ENCODE peak calls at places on chromosomes 11 and 22, in ten cellular contexts. M is RPMI8226; O is Calu3; D is HFF-Myc; N is GM04503; R is C1 segment of cervical spinal cord; A is pulmonary artery endothelial cell; Z is MM.1S; G is cardiac septum; K is stimulated activated CD8-positive, alpha-beta memory T cell treated with anti-CD3 and anti-CD28 coated beads, Interleukin-4, amount 100 ng/mL, for 4 hours. C is an unnamed sample.

GRCh38 chr11:13761712-13762111 is 93.2 kb downstream of the FAR1 start:
- DNase-seq in M (no peak), O (no peak), D (no peak), N (peak), R (no peak), A (no peak), Z (no peak), G (no peak), K (no peak), C (peak)

GRCh38 chr11:114174712-114175495 is 115.4 kb downstream of the ZBTB16 start:
- DNase-seq in M (no peak), O (no peak), D (no peak), N (no peak), R (no peak), A (no peak), Z (no peak), G (no peak), K (no peak), C (no peak)

GRCh38 chr11:70611890-70612289 is 213.6 kb downstream of the CTTN start:
- DNase-seq in M (peak), O (no peak), D (no peak), N (no peak), R (no peak), A (no peak), Z (no peak), G (no peak), K (no peak), C (no peak)

GRCh38 chr22:26671317-26672059 is 14.1 kb downstream of the MIAT start:
- DNase-seq in M (no peak), O (peak), D (no peak), N (no peak), R (no peak), A (no peak), Z (no peak), G (peak), K (no peak), C (no peak)

GRCh38 chr11:76596652-76597051 is 73.9 kb downstream of the LRRC32 start:
- DNase-seq in M (no peak), O (no peak), D (no peak), N (no peak), R (no peak), A (no peak), Z (no peak), G (no peak), K (no peak), C (no peak)

GRCh38 chr11:86811637-86812321 is 11.4 kb downstream of the PRSS23 start:
- DNase-seq in M (no peak), O (peak), D (no peak), N (no peak), R (no peak), A (no peak), Z (no peak), G (no peak), K (no peak), C (peak)

GRCh38 chr11:117437041-117437790 is 109.6 kb downstream of the CEP164 start:
- DNase-seq in M (no peak), O (no peak), D (no peak), N (no peak), R (no peak), A (no peak), Z (no peak), G (no peak), K (no peak), C (no peak)

GRCh38 chr11:46868912-46869311 is 22.8 kb upstream of the CKAP5 start:
- DNase-seq in M (no peak), O (no peak), D (no peak), N (no peak), R (no peak), A (no peak), Z (no peak), G (no peak), K (no peak), C (no peak)

GRCh38 chr22:22705328-22706100 is 61.1 kb downstream of the GGTLC2 start:
- DNase-seq in M (no peak), O (no peak), D (no peak), N (no peak), R (no peak), A (no peak), Z (no peak), G (peak), K (no peak), C (no peak)

GRCh38 chr11:44304091-44305084 is 5.6 kb downstream of the ALX4 start:
- DNase-seq in M (peak), O (no peak), D (no peak), N (no peak), R (no peak), A (no peak), Z (no peak), G (no peak), K (no peak), C (no peak)

GRCh38 chr11:107624983-107625779 is 34.2 kb downstream of the ELMOD1 start:
- DNase-seq in M (no peak), O (no peak), D (no peak), N (no peak), R (no peak), A (no peak), Z (no peak), G (no peak), K (no peak), C (no peak)